ENCODE peak calls at places on chromosome 21, in four cellular contexts. M, F, V and O are unnamed samples. For H3K4me1 and H3K9me3, the result is how much of the 10 kb centered on the place peaks cover.

GRCh38 chr21:33196956-33197374 is 32.8 kb upstream of the IFNAR2 start:
- DNase-seq in V (no peak), F (peak), M (peak), O (peak)

GRCh38 chr21:38487906-38488639 is 10.2 kb downstream of the ERG start:
- DNase-seq in F (no peak), V (no peak), M (no peak), O (no peak)

GRCh38 chr21:43299441-43300277 is 127.3 kb downstream of the SIK1 start:
- DNase-seq in V (peak), M (peak), F (no peak), O (no peak)

GRCh38 chr21:17200250-17200649 is 312.6 kb upstream of the CXADR start:
- DNase-seq in V (no peak), F (no peak), M (no peak), O (no peak)

GRCh38 chr21:38766987-38767722 is 38.6 kb upstream of the ETS2 start:
- DNase-seq in V (no peak), M (no peak), F (peak), O (peak)

GRCh38 chr21:43373387-43374227 is 53.3 kb downstream of the SIK1 start:
- DNase-seq in V (peak), M (no peak), F (no peak), O (no peak)

GRCh38 chr21:40563845-40564717 is 282.9 kb downstream of the DSCAM start:
- DNase-seq in M (no peak), V (no peak), F (no peak), O (no peak)

GRCh38 chr21:25911730-25912401 is 177.1 kb downstream of the GABPA start:
- DNase-seq in F (no peak), M (no peak), V (no peak), O (no peak)

GRCh38 chr21:43357708-43358430 is 69.1 kb downstream of the SIK1 start:
- DNase-seq in F (no peak), M (peak), V (no peak), O (no peak)

GRCh38 chr21:16908087-16908486 is 604.8 kb upstream of the CXADR start:
- DNase-seq in F (no peak), M (no peak), V (no peak), O (no peak)

GRCh38 chr21:39082656-39083376 is 100.4 kb downstream of the PSMG1 start:
- DNase-seq in M (no peak), V (no peak), F (no peak), O (no peak)

GRCh38 chr21:46428987-46429710 is 29.5 kb upstream of the DIP2A start:
- DNase-seq in V (peak), F (no peak), M (peak), O (no peak)

GRCh38 chr21:29077651-29078090 is 4.2 kb upstream of the CCT8 start:
- DNase-seq in V (no peak), F (peak), M (no peak), O (no peak)

GRCh38 chr21:17572431-17572830 is 40.3 kb downstream of the BTG3 start:
- DNase-seq in M (no peak), V (no peak), F (no peak), O (no peak)

GRCh38 chr21:37233551-37234146 is 33.5 kb downstream of the VPS26C start:
- DNase-seq in M (no peak), F (no peak), V (no peak), O (no peak)

GRCh38 chr21:33162436-33162921 is 67.3 kb upstream of the IFNAR2 start:
- DNase-seq in M (no peak), V (no peak), F (no peak), O (no peak)

GRCh38 chr21:25752389-25752788 is 17.6 kb downstream of the GABPA start:
- DNase-seq in M (no peak), F (no peak), V (no peak), O (no peak)

GRCh38 chr21:33373451-33373850 is 29.8 kb upstream of the IFNGR2 start:
- DNase-seq in V (no peak), F (no peak), M (no peak), O (no peak)

DNA sequence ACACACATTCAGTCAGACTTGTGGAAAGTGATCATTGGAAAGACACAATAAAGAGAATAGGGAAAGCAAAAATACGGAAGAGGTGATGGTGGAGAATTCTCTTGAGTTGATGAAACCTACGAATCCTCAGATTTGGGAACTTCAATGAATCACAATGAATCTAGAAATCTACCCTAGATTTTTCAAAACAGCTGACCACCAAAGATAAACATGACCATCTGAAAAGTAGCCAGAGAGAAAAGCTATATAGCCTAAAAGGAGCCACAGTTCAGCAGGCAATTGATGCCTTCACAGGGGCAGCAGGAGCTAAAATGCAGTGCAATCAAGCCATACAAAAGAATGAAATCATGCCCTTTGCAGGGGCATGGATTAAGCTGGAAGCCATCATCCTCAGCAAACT is 170.6 kb upstream of the RUNX1 start:
- DNase-seq in V (no peak), M (no peak), F (no peak), O (no peak)
- H3K4me1 ChIP-seq in V (under half), M (under half), F (under half), O (under half)

DNA sequence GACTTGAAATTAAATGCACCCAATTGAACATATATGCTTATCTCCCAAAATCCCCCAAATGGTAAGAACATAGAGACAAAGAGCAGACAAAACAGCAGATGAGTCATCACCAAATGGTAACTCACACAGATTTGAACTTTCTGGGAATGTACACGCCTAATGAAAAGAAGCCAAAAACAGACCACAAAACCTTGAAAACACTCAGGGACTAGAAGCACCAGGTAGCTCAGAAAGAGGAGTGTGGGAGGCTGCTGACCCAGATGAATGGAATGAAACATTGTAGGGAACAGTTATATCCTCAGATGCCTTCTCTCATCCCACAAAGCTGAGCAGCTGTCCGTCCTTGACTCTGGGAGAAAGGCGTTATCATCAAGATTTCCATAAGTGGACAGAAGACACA is 307.0 kb upstream of the USP25 start:
- DNase-seq in V (no peak), M (no peak), F (no peak), O (no peak)
- H3K9me3 ChIP-seq in V (under half), M (under half), F (under half), O (under half)

GRCh38 chr21:34969431-34970036 is 79.6 kb downstream of the RUNX1 start:
- DNase-seq in F (no peak), M (no peak), V (no peak), O (no peak)

GRCh38 chr21:34967509-34968289 is 81.4 kb downstream of the RUNX1 start:
- DNase-seq in F (no peak), M (no peak), V (no peak), O (peak)

GRCh38 chr21:34970566-34970965 is 78.5 kb downstream of the RUNX1 start:
- DNase-seq in M (no peak), F (no peak), V (no peak), O (no peak)

GRCh38 chr21:34970126-34970525 is 79.0 kb downstream of the RUNX1 start:
- DNase-seq in F (no peak), V (no peak), M (no peak), O (no peak)

GRCh38 chr21:34968414-34969333 is 80.4 kb downstream of the RUNX1 start:
- DNase-seq in F (no peak), M (no peak), V (no peak), O (no peak)
- H3K4me1 ChIP-seq in F (half or more), M (under half), V (under half), O (under half)

DNA sequence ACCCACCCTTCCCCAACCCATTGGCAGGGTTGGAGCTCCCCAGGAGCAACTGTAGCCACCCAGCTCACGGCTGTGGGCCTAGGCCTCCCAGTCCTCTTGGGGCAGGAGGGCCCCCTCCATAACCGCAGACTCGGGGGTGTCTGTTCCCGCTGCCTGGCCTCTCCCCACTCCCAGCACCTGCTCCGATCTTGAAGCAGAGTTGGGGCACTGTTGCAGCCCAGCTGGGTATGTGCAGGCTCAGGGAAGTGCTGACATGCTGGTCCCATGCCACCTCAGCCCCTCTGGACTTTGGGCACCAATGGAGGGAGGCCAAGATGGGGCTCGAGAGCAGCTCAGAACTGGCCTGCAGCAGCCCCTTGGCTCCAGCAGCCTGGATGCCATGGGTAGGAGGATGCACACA is 54.8 kb upstream of the KRTAP11-1 start:
- DNase-seq in M (no peak), V (no peak), F (no peak), O (no peak)
- H3K9me3 ChIP-seq in M (under half), V (under half), F (under half), O (under half)

GRCh38 chr21:45409466-45410150 is 4.6 kb downstream of the COL18A1 start:
- DNase-seq in V (peak), F (no peak), M (peak), O (no peak)

GRCh38 chr21:45410151-45410864 is 5.3 kb downstream of the COL18A1 start:
- DNase-seq in F (no peak), V (peak), M (peak), O (no peak)

GRCh38 chr21:45412491-45412890 is 7.5 kb downstream of the COL18A1 start:
- DNase-seq in F (no peak), M (no peak), V (peak), O (no peak)

GRCh38 chr21:45411810-45412206 is 6.8 kb downstream of the COL18A1 start:
- DNase-seq in V (peak), F (no peak), M (peak), O (no peak)

DNA sequence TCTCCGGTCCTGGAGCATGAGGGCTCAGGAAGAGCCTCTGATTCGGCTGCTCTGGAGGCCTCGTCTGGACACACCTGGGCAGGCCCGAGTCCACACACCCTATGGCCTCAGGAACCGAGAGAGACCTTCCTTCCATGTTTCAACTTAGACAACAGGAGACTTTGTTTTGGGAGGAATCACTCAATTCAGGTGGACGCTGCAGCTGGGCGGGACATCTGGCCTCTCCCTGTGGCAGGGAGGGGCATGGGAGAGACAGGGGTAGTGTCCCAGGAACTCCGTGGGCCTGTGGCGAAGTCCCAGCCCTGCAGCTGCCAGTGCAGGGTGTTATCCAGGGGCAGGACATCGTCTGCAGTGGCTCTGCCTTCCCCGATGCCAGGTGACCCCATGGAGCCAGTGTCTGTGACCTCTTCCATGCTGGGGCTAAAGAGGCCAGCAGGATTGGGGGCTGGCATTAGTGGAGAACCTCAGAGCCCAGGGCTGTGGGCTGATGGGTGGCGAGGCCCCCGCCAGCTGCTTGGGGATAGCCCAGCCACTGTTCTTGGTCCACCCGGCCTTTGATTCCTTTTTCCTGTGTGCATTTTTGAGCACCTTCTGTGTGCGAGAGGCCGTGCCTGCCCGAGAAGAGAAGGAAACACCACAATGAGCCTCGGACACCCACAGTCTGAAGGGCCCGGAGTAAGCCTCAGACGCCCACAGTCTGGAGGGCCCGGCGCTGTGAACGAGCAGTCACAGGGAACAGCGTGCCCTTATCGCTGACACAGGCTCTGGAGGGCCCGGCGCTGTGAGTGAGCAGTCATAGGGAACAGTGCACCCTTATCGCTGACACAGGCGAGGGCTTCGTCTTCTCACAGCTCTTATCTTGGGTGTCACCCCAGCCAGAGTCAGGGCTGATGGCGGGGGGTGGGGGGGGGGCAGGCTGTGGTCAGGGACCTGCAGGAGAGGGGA is 6.2 kb downstream of the COL18A1 start:
- DNase-seq in V (peak), M (peak), F (no peak), O (no peak)
- H3K4me1 ChIP-seq in V (half or more), M (under half), F (under half), O (under half)

GRCh38 chr21:30146558-30147282 is 19.9 kb downstream of the CLDN17 start:
- DNase-seq in M (no peak), F (no peak), V (no peak), O (no peak)
- H3K9me3 ChIP-seq in M (under half), F (under half), V (under half), O (under half)

DNA sequence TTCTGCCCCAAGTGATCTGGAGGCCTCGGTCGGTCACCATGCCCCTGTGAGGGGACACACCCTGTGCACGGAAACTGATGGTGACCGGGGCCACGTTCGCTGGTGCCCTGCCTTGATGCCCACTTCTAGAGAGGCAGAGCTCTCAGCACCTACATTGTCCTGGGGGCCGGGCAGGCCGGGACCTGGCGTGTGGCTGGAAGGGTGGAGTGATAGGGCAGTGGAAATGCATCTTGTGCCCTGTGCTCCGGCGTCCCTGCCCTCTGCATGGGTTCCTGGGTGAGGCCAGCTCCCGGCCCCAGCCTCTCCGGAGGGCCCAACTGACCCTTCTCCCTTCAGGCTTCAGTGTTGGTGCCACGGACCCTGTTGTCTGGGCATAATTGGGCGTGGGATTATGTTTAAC is 11.0 kb upstream of the UMODL1 start:
- DNase-seq in V (peak), F (no peak), M (no peak), O (no peak)
- H3K4me1 ChIP-seq in V (under half), F (under half), M (under half), O (under half)